ENCODE peak calls at places on chromosomes 16 and 17, in seven cellular contexts. U, F, M, K, P, D and A are unnamed samples.
A peak's percentile ranks its signal among the peaks of the same experiment; 100 is the strongest.

GRCh38 chr17:73957564-73957963 is 245.9 kb upstream of the RPL38 start:
- DNase-seq in U (no peak), F (no peak), M (no peak), K (no peak), P (no peak), D (no peak), A (no peak)

GRCh38 chr16:47461598-47462266 is 601 bp downstream of the PHKB start:
- DNase-seq in U (peak; percentile 58), F (no peak), M (peak; percentile 71), K (peak; percentile 23), P (no peak), D (peak; percentile 30), A (peak; percentile 27)

GRCh38 chr17:42283241-42284019 is 4.9 kb upstream of the STAT5A start:
- DNase-seq in U (no peak), F (no peak), M (no peak), K (no peak), P (no peak), D (peak; percentile 9), A (no peak)

GRCh38 chr17:75345514-75346167 is 56.4 kb upstream of the SLC25A19 start:
- DNase-seq in U (peak; percentile 26), F (no peak), M (no peak), K (no peak), P (no peak), D (no peak), A (no peak)

GRCh38 chr17:36675250-36675649 is 73.9 kb downstream of the MRM1 start:
- DNase-seq in U (no peak), F (no peak), M (no peak), K (no peak), P (no peak), D (no peak), A (no peak)

GRCh38 chr17:27552467-27552779 is 78.6 kb upstream of the LGALS9 start:
- DNase-seq in U (no peak), F (no peak), M (peak; percentile 65), K (no peak), P (no peak), D (no peak), A (no peak)

GRCh38 chr17:35390663-35391062 is 17.2 kb upstream of the SLFN11 start:
- DNase-seq in U (no peak), F (no peak), M (no peak), K (no peak), P (no peak), D (no peak), A (no peak)

GRCh38 chr17:62703269-62703775 is 75.9 kb downstream of the MRC2 start:
- DNase-seq in U (no peak), F (no peak), M (peak; percentile 33), K (peak; percentile 12), P (no peak), D (peak; percentile 29), A (no peak)

GRCh38 chr17:19508327-19508867 is 25.3 kb upstream of the SLC47A1 start:
- DNase-seq in U (peak; percentile 53), F (no peak), M (no peak), K (peak; percentile 44), P (peak; percentile 79), D (peak; percentile 49), A (peak; percentile 13)

GRCh38 chr17:62038248-62038647 is 26.8 kb downstream of the MED13 start:
- DNase-seq in U (no peak), F (no peak), M (no peak), K (no peak), P (no peak), D (no peak), A (no peak)

GRCh38 chr16:68311316-68311620 is 449 bp downstream of the PRMT7 start:
- DNase-seq in U (no peak), F (no peak), M (peak; percentile 52), K (no peak), P (no peak), D (no peak), A (no peak)

GRCh38 chr16:57645691-57646387 is 17.4 kb downstream of the ADGRG1 start:
- DNase-seq in U (no peak), F (no peak), M (peak; percentile 48), K (no peak), P (peak; percentile 76), D (no peak), A (no peak)

GRCh38 chr17:81194941-81195901 is 27.5 kb downstream of the CEP131 start:
- DNase-seq in U (no peak), F (peak; percentile 18), M (no peak), K (no peak), P (no peak), D (no peak), A (no peak)

GRCh38 chr17:48728232-48729231 is at the start of gene HOXB13:
- DNase-seq in U (peak; percentile 74), F (no peak), M (no peak), K (no peak), P (peak; percentile 78), D (no peak), A (peak; percentile 95)

GRCh38 chr17:78272181-78272913 is 40.9 kb downstream of the TMEM235 start:
- DNase-seq in U (peak; percentile 65), F (no peak), M (peak; percentile 46), K (peak; percentile 91), P (no peak), D (peak; percentile 58), A (peak; percentile 77)

GRCh38 chr17:28901866-28902818 is 737 bp downstream of the DHRS13 start:
- DNase-seq in U (no peak), F (no peak), M (peak; percentile 8), K (peak; percentile 53), P (peak; percentile 88), D (no peak), A (peak; percentile 55)

GRCh38 chr17:46795379-46795952 is 23.0 kb downstream of the WNT3 start:
- DNase-seq in U (no peak), F (no peak), M (peak; percentile 26), K (no peak), P (no peak), D (no peak), A (no peak)
- H3K4me1 ChIP-seq in U (no peaks in the 10 kb centered on the region), F (no peaks in the 10 kb centered on the region), M (no peaks in the 10 kb centered on the region), K (no peaks in the 10 kb centered on the region), P (no peaks in the 10 kb centered on the region), D (no peaks in the 10 kb centered on the region), A (no peaks in the 10 kb centered on the region)

DNA sequence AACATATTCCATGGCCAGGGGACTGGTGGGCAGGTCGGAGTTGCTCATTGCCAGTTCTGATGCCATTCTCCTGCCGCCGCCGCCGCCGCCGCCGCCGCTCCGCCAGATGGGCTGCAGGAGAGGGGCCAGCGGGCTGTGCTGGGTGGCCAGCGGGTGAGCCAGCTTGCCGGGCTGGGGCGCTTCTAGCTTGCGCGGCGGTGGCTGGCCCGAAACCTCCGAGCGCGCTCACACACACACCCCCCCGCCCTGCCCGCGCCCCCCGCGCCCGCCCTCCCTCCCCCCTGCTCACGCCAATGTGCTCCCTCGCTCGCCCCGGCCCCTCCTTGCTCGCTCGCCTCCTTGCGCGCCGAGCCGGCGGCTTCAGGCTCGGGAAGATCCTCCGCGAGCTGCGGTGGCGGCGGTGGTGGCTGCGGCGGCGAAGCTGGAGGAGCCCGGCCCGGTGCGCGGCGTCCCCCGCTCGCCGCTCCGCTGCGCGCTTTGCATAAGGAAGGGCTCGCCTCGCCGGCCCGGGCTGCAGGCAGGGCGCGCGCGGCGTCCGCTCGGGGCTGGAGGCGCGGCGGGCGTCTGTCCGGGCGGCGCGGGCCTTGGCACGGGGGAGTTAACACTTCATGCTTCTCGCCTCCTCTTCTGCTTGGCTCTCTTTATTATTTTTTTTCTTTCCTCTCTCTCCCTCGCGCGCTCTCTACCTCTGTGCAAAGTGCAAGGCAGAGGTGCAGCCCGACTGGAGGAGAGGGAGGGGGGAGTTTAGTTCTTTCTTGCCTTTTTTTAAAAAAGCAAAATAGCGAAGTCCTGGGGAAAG is 501 bp downstream of the MAF start:
- DNase-seq in U (peak; percentile 91), F (no peak), M (peak; percentile 67), K (peak; percentile 75), P (peak; percentile 88), D (peak; percentile 47), A (peak; percentile 55)
- TF ChIP-seq CTCF in U (no peak), F (no peak), M (no peak), K (no peak), P (no peak), D (no peak), A (no peak)

DNA sequence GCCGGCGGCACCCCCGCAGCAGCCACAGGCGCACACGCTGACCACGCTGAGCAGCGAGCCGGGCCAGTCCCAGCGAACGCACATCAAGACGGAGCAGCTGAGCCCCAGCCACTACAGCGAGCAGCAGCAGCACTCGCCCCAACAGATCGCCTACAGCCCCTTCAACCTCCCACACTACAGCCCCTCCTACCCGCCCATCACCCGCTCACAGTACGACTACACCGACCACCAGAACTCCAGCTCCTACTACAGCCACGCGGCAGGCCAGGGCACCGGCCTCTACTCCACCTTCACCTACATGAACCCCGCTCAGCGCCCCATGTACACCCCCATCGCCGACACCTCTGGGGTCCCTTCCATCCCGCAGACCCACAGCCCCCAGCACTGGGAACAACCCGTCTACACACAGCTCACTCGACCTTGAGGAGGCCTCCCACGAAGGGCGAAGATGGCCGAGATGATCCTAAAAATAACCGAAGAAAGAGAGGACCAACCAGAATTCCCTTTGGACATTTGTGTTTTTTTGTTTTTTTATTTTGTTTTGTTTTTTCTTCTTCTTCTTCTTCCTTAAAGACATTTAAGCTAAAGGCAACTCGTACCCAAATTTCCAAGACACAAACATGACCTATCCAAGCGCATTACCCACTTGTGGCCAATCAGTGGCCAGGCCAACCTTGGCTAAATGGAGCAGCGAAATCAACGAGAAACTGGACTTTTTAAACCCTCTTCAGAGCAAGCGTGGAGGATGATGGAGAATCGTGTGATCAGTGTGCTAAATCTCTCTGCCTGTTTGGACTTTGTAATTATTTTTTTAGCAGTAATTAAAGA is 3.4 kb downstream of the SOX9 start:
- DNase-seq in U (peak; percentile 30), F (no peak), M (peak; percentile 53), K (peak; percentile 8), P (peak; percentile 59), D (peak; percentile 26), A (no peak)
- H3K27ac ChIP-seq in U (no peak overlapping the region), F (no peak overlapping the region), M (no peak overlapping the region), K (peak overlapping the region; percentile 63), P (no peak overlapping the region), D (peak overlapping the region; percentile 60), A (peak overlapping the region; percentile 90)

GRCh38 chr17:79950711-79951110 is 85.0 kb downstream of the TBC1D16 start:
- DNase-seq in U (peak; percentile 85), F (no peak), M (peak; percentile 15), K (no peak), P (no peak), D (peak; percentile 28), A (no peak)
- H3K4me1 ChIP-seq in U (peaks cover 37% of the 10 kb centered on the region), F (peaks cover 23% of the 10 kb centered on the region), M (peaks cover 21% of the 10 kb centered on the region), K (peaks cover 20% of the 10 kb centered on the region), P (peaks cover 21% of the 10 kb centered on the region), D (peaks cover 44% of the 10 kb centered on the region), A (peaks cover 14% of the 10 kb centered on the region)

GRCh38 chr17:64329571-64329970 is 61.1 kb downstream of the PECAM1 start:
- DNase-seq in U (no peak), F (no peak), M (no peak), K (no peak), P (no peak), D (no peak), A (no peak)

GRCh38 chr17:64326420-64327054 is 63.5 kb upstream of the TEX2 start:
- DNase-seq in U (no peak), F (peak; percentile 33), M (peak; percentile 55), K (peak; percentile 64), P (peak; percentile 92), D (no peak), A (peak; percentile 16)

GRCh38 chr17:64327201-64327930 is 63.3 kb downstream of the PECAM1 start:
- DNase-seq in U (no peak), F (no peak), M (peak; percentile 60), K (no peak), P (no peak), D (no peak), A (no peak)

GRCh38 chr17:64328036-64328874 is 62.4 kb downstream of the PECAM1 start:
- DNase-seq in U (no peak), F (no peak), M (no peak), K (no peak), P (no peak), D (no peak), A (no peak)

GRCh38 chr17:64328875-64329405 is 61.7 kb downstream of the PECAM1 start:
- DNase-seq in U (no peak), F (no peak), M (no peak), K (no peak), P (no peak), D (no peak), A (no peak)
- TF ChIP-seq CTCF in U (no peak), F (no peak), M (no peak), K (no peak), P (no peak), D (no peak), A (no peak)